ENCODE peak calls at places on chromosomes 12 and 14, in seven cellular contexts. F, Z, T, N, V, B and G are unnamed samples.
A peak's percentile ranks its signal among the peaks of the same experiment; 100 is the strongest.

GRCh38 chr14:34465069-34465859 is 3.2 kb upstream of the SPTSSA start:
- DNase-seq in V (no peak), N (no peak), B (peak; percentile 55), F (no peak), Z (no peak), T (peak; percentile 33), G (peak; percentile 43)

GRCh38 chr14:101821528-101821927 is 60.0 kb downstream of the PPP2R5C start:
- DNase-seq in F (no peak), V (no peak), N (no peak), Z (no peak), T (no peak), B (no peak), G (no peak)

GRCh38 chr14:99521176-99522024 is 40.2 kb downstream of the CCNK start:
- DNase-seq in T (no peak), F (no peak), B (no peak), Z (no peak), V (no peak), N (no peak), G (no peak)

GRCh38 chr14:56224691-56225681 is 106.8 kb downstream of the PELI2 start:
- DNase-seq in B (no peak), Z (no peak), F (no peak), N (no peak), V (no peak), T (no peak), G (no peak)

GRCh38 chr12:43733687-43734086 is 24.9 kb downstream of the PUS7L start:
- DNase-seq in V (no peak), B (no peak), N (no peak), Z (no peak), F (no peak), T (no peak), G (no peak)

GRCh38 chr14:72060460-72060859 is 128.2 kb downstream of the RGS6 start:
- DNase-seq in Z (no peak), N (no peak), F (no peak), B (no peak), T (no peak), V (no peak), G (no peak)

GRCh38 chr12:71014180-71014785 is 93.7 kb upstream of the PTPRR start:
- DNase-seq in T (peak; percentile 21), B (peak; percentile 64), N (no peak), Z (peak; percentile 43), V (no peak), F (peak; percentile 23), G (peak; percentile 40)

GRCh38 chr14:77804592-77804991 is 4.7 kb downstream of the ADCK1 start:
- DNase-seq in T (no peak), F (no peak), Z (peak; percentile 65), B (peak; percentile 49), N (peak; percentile 63), V (peak; percentile 84), G (no peak)

GRCh38 chr12:25276199-25276937 is 25.6 kb upstream of the KRAS start:
- DNase-seq in Z (peak; percentile 49), T (peak; percentile 98), B (no peak), F (no peak), N (no peak), V (no peak), G (peak; percentile 93)

GRCh38 chr12:13293086-13293485 is 96.6 kb downstream of the EMP1 start:
- DNase-seq in T (peak; percentile 6), F (no peak), V (no peak), N (no peak), Z (no peak), B (no peak), G (no peak)

GRCh38 chr12:80925237-80925636 is 12.5 kb downstream of the LIN7A start:
- DNase-seq in F (no peak), B (peak; percentile 44), N (no peak), V (no peak), Z (no peak), T (no peak), G (no peak)

GRCh38 chr12:48216785-48217184 is 13.7 kb upstream of the OR10AD1 start:
- DNase-seq in F (no peak), T (no peak), Z (peak; percentile 17), N (no peak), V (no peak), B (no peak), G (peak; percentile 54)

GRCh38 chr12:131095826-131096680 is 142.3 kb downstream of the ADGRD1 start:
- DNase-seq in B (no peak), N (peak; percentile 19), Z (no peak), V (no peak), T (no peak), F (no peak), G (no peak)

GRCh38 chr12:96454396-96454795 is 35.0 kb upstream of the CFAP54 start:
- DNase-seq in Z (no peak), V (no peak), T (peak; percentile 50), B (no peak), N (no peak), F (no peak), G (no peak)

GRCh38 chr14:50335389-50335788 is 23.3 kb downstream of the DMAC2L start:
- DNase-seq in N (peak; percentile 65), B (peak; percentile 87), Z (peak; percentile 74), T (peak; percentile 72), F (peak; percentile 81), V (no peak), G (peak; percentile 75)

GRCh38 chr12:123398918-123399617 is 15.1 kb downstream of the KMT5A start:
- DNase-seq in F (no peak), B (no peak), Z (no peak), V (no peak), N (no peak), T (no peak), G (no peak)

GRCh38 chr14:62409909-62410308 is 635.3 kb downstream of the KCNH5 start:
- DNase-seq in B (no peak), F (no peak), Z (no peak), V (no peak), T (peak; percentile 80), N (no peak), G (peak; percentile 89)

GRCh38 chr14:96958057-96958456 is 160.9 kb downstream of the VRK1 start:
- DNase-seq in T (no peak), B (peak; percentile 7), F (no peak), N (no peak), V (no peak), Z (peak; percentile 16), G (no peak)

GRCh38 chr14:96960598-96961116 is 163.5 kb downstream of the VRK1 start:
- DNase-seq in V (no peak), B (no peak), F (no peak), T (no peak), N (no peak), Z (no peak), G (no peak)

GRCh38 chr14:96953443-96953842 is 156.3 kb downstream of the VRK1 start:
- DNase-seq in T (no peak), Z (no peak), F (no peak), B (no peak), N (no peak), V (no peak), G (no peak)

GRCh38 chr14:96959992-96960391 is 162.8 kb downstream of the VRK1 start:
- DNase-seq in V (no peak), F (no peak), B (no peak), T (no peak), N (no peak), Z (no peak), G (no peak)

DNA sequence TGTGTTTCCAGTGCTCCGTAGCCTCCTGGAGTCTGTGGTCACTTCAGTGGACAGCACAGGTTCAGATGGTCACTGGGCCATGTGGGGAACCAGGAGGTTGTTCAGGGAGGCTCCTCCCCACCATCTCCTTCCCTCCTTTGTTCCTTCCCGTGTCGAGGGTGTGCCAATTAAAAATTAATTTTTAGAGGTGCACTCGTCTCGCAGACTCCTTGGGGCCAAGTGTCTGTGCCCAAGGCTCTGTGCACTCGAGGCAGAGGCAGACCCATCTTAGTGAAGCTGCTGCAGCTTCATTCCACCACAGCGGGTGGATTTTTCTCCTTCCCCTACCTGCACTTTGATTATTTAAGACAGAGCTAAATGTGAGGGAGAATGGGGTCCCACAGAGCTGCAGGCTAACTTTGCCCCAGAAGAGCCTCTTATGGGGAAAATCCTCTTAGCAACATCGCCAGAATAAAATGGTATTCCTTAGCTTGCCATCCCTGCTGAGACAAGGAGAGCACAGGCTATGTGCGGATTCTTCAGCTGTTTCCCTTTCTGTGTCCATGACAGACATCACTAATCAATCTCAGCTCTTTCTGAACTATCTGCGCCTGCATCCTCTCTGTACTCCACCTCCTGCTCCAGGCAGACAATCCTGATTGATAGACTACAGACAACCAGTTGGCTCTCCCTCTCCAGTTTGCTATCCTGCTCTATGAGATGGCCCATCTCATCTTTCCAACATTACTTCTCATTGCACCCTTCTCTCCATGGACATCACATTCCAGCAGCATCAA is 159.5 kb downstream of the VRK1 start:
- DNase-seq in F (no peak), N (no peak), Z (no peak), B (no peak), V (no peak), T (no peak), G (no peak)
- H3K4me2 ChIP-seq in F (no peak overlapping the region), N (no peak overlapping the region), Z (no peak overlapping the region), B (no peak overlapping the region), V (no peak overlapping the region), T (no peak overlapping the region), G (no peak overlapping the region)

GRCh38 chr14:73710737-73711136 is 3.4 kb downstream of the PNMA1 start:
- DNase-seq in N (peak; percentile 46), T (no peak), F (no peak), B (no peak), Z (peak; percentile 42), V (no peak), G (no peak)
- H3K18ac ChIP-seq in N (no peak overlapping the region), T (no peak overlapping the region), F (no peak overlapping the region), B (no peak overlapping the region), Z (no peak overlapping the region), V (no peak overlapping the region), G (no peak overlapping the region)

DNA sequence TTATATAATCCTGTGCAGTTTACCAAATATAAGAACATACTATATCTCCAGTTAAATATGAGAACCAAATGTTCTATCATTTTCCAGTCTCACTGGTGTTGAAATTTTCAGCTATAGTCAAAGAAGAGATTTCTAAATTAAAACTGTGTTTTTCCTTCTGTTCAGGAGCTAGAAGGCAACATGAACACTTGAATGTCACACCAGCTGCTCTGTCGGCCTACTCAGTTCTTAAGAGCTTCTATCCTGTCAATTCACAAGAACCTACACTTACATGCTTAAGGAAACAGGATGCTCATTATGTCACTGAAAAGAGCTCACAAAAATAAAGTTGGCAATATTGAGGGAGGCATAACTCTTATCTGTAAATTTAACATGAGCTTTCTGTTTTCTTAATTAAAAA is 43.1 kb downstream of the ATP2B1 start:
- DNase-seq in F (no peak), V (no peak), N (no peak), Z (no peak), T (no peak), B (no peak), G (no peak)
- H3K4me2 ChIP-seq in F (no peak overlapping the region), V (no peak overlapping the region), N (no peak overlapping the region), Z (no peak overlapping the region), T (no peak overlapping the region), B (no peak overlapping the region), G (no peak overlapping the region)

DNA sequence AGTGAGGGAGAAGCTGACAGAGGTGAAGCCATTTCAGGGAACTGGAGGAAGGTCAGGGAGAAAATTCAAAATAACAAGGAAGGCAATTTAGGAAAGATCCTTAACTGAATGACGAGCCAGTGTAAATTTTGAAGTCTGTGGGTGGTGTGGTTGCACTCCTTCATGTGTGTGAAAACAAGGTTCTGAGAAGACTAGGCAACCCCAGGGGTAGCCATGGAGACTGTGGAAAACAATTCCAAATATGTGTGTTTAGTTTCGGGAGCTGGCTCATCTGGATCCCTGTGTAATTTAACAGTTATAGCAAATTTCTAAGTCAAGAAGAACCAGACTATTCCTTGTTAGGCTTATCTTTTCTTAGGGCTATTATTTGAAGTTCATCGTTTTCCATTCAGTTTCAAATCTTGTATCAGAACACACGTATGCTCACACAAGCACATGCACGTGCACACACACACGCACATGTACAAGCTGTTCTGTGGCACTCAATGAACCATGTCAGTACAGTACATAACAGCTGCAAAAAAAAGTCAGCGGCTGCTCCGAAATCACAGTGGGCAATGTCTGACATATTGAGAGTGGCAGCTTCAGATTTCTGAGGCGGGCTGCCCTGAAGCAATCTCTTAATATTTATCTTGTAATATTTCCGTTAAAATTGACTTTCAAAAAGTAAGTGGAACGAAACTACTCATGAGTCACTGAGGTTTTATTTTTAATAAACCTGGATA is 411.2 kb downstream of the AEBP2 start:
- DNase-seq in F (no peak), Z (peak; percentile 39), B (peak; percentile 15), V (no peak), N (no peak), T (peak; percentile 53), G (peak; percentile 77)
- H3K18ac ChIP-seq in F (no peak overlapping the region), Z (no peak overlapping the region), B (no peak overlapping the region), V (no peak overlapping the region), N (no peak overlapping the region), T (peak overlapping the region; percentile 42), G (peak overlapping the region; percentile 86)